ENCODE peak calls at places on chromosomes 3 and 15, in seven cellular contexts. One of them, this sample, is unnamed.
A peak's percentile ranks its signal among the peaks of the same experiment; 100 is the strongest.

GRCh38 chr15:77266708-77267387 is 153.1 kb downstream of the PEAK1 start:
- DNase-seq in osteoblast: no peak
- DNase-seq in stomach: no peak
- DNase-seq in cardiac muscle cell: no peak
- DNase-seq in testis: no peak
- DNase-seq in H1: no peak
- DNase-seq in brain microvascular endothelial cell: peak; percentile 98
- DNase-seq in this sample: no peak

GRCh38 chr3:72665701-72666443 is 182.4 kb downstream of the SHQ1 start:
- DNase-seq in osteoblast: no peak
- DNase-seq in stomach: peak; percentile 46
- DNase-seq in cardiac muscle cell: peak; percentile 52
- DNase-seq in testis: peak; percentile 51
- DNase-seq in H1: peak; percentile 87
- DNase-seq in brain microvascular endothelial cell: peak; percentile 41
- DNase-seq in this sample: no peak

GRCh38 chr15:32838338-32838737 is 120.5 kb downstream of the GREM1 start:
- DNase-seq in osteoblast: peak; percentile 41
- DNase-seq in stomach: no peak
- DNase-seq in cardiac muscle cell: no peak
- DNase-seq in testis: no peak
- DNase-seq in H1: no peak
- DNase-seq in brain microvascular endothelial cell: no peak
- DNase-seq in this sample: no peak

GRCh38 chr3:66317750-66318366 is 97.1 kb downstream of the SLC25A26 start:
- DNase-seq in osteoblast: peak; percentile 9
- DNase-seq in stomach: no peak
- DNase-seq in cardiac muscle cell: no peak
- DNase-seq in testis: no peak
- DNase-seq in H1: no peak
- DNase-seq in brain microvascular endothelial cell: no peak
- DNase-seq in this sample: no peak

GRCh38 chr15:36908991-36909390 is 191.4 kb downstream of the MEIS2 start:
- DNase-seq in osteoblast: no peak
- DNase-seq in stomach: no peak
- DNase-seq in cardiac muscle cell: no peak
- DNase-seq in testis: no peak
- DNase-seq in H1: no peak
- DNase-seq in brain microvascular endothelial cell: no peak
- DNase-seq in this sample: no peak

GRCh38 chr3:76490064-76490463 is 549.8 kb upstream of the ROBO2 start:
- DNase-seq in osteoblast: no peak
- DNase-seq in stomach: no peak
- DNase-seq in cardiac muscle cell: no peak
- DNase-seq in testis: no peak
- DNase-seq in H1: no peak
- DNase-seq in brain microvascular endothelial cell: no peak
- DNase-seq in this sample: no peak

GRCh38 chr15:68818088-68818670 is 2.5 kb downstream of the ANP32A start:
- DNase-seq in osteoblast: peak; percentile 96
- DNase-seq in stomach: peak; percentile 65
- DNase-seq in cardiac muscle cell: peak; percentile 75
- DNase-seq in testis: peak; percentile 77
- DNase-seq in H1: peak; percentile 79
- DNase-seq in brain microvascular endothelial cell: peak; percentile 42
- DNase-seq in this sample: peak; percentile 67

GRCh38 chr3:27681249-27681748 is 40.8 kb downstream of the EOMES start:
- DNase-seq in osteoblast: peak; percentile 72
- DNase-seq in stomach: no peak
- DNase-seq in cardiac muscle cell: peak; percentile 54
- DNase-seq in testis: no peak
- DNase-seq in H1: no peak
- DNase-seq in brain microvascular endothelial cell: peak; percentile 68
- DNase-seq in this sample: no peak

GRCh38 chr3:171776411-171776810 is 33.9 kb downstream of the PLD1 start:
- DNase-seq in osteoblast: no peak
- DNase-seq in stomach: no peak
- DNase-seq in cardiac muscle cell: no peak
- DNase-seq in testis: peak; percentile 58
- DNase-seq in H1: no peak
- DNase-seq in brain microvascular endothelial cell: no peak
- DNase-seq in this sample: no peak

GRCh38 chr3:124360140-124360539 is 368.2 kb upstream of the ROPN1 start:
- DNase-seq in osteoblast: no peak
- DNase-seq in stomach: no peak
- DNase-seq in cardiac muscle cell: no peak
- DNase-seq in testis: no peak
- DNase-seq in H1: no peak
- DNase-seq in brain microvascular endothelial cell: no peak
- DNase-seq in this sample: no peak

GRCh38 chr3:4752201-4753072 is 226.8 kb upstream of the BHLHE40 start:
- DNase-seq in osteoblast: no peak
- DNase-seq in stomach: no peak
- DNase-seq in cardiac muscle cell: peak; percentile 18
- DNase-seq in testis: peak; percentile 36
- DNase-seq in H1: no peak
- DNase-seq in brain microvascular endothelial cell: no peak
- DNase-seq in this sample: no peak

GRCh38 chr3:79019137-79019923 is 748.5 kb downstream of the ROBO1 start:
- DNase-seq in osteoblast: peak; percentile 87
- DNase-seq in stomach: peak; percentile 77
- DNase-seq in cardiac muscle cell: peak; percentile 92
- DNase-seq in testis: peak; percentile 95
- DNase-seq in H1: peak; percentile 83
- DNase-seq in brain microvascular endothelial cell: peak; percentile 90
- DNase-seq in this sample: peak; percentile 84

GRCh38 chr15:100301905-100302431 is 39.8 kb downstream of the ADAMTS17 start:
- DNase-seq in osteoblast: no peak
- DNase-seq in stomach: no peak
- DNase-seq in cardiac muscle cell: no peak
- DNase-seq in testis: no peak
- DNase-seq in H1: no peak
- DNase-seq in brain microvascular endothelial cell: no peak
- DNase-seq in this sample: no peak

GRCh38 chr3:184583345-184584000 is 21.9 kb downstream of the EPHB3 start:
- DNase-seq in osteoblast: peak; percentile 94
- DNase-seq in stomach: no peak
- DNase-seq in cardiac muscle cell: peak; percentile 94
- DNase-seq in testis: no peak
- DNase-seq in H1: no peak
- DNase-seq in brain microvascular endothelial cell: no peak
- DNase-seq in this sample: peak; percentile 49

GRCh38 chr3:67832807-67833206 is 178.4 kb upstream of the SUCLG2 start:
- DNase-seq in osteoblast: no peak
- DNase-seq in stomach: no peak
- DNase-seq in cardiac muscle cell: no peak
- DNase-seq in testis: no peak
- DNase-seq in H1: no peak
- DNase-seq in brain microvascular endothelial cell: no peak
- DNase-seq in this sample: no peak

GRCh38 chr15:90479656-90480055 is 50.1 kb upstream of the CRTC3 start:
- DNase-seq in osteoblast: no peak
- DNase-seq in stomach: peak; percentile 34
- DNase-seq in cardiac muscle cell: no peak
- DNase-seq in testis: no peak
- DNase-seq in H1: no peak
- DNase-seq in brain microvascular endothelial cell: peak; percentile 27
- DNase-seq in this sample: no peak

GRCh38 chr15:49589030-49589429 is 31.6 kb downstream of the FAM227B start:
- DNase-seq in osteoblast: no peak
- DNase-seq in stomach: no peak
- DNase-seq in cardiac muscle cell: no peak
- DNase-seq in testis: no peak
- DNase-seq in H1: no peak
- DNase-seq in brain microvascular endothelial cell: no peak
- DNase-seq in this sample: no peak

GRCh38 chr3:77943598-77943997 is 903.7 kb downstream of the ROBO2 start:
- DNase-seq in osteoblast: no peak
- DNase-seq in stomach: no peak
- DNase-seq in cardiac muscle cell: no peak
- DNase-seq in testis: no peak
- DNase-seq in H1: no peak
- DNase-seq in brain microvascular endothelial cell: no peak
- DNase-seq in this sample: no peak

DNA sequence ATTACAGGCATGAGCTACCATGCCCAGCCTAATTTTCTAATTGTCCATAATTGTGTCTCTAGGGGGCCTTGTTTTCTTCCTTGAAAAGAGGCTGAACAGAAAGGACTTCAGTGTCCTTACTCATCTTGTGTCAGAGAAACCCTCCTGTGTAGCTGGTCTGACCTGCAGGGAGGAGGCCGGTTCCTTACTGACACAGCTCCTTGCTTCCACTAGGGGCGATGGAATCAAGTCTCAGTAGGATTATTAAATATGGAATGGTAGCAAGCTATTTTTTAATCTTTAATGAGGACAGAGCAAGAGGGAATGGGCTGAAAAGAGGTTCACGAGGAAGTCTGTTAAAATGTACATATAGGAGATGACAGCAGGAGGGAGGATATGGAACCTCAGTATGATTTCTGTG is 8.6 kb downstream of the LPCAT4 start:
- DNase-seq in osteoblast: no peak
- DNase-seq in stomach: no peak
- DNase-seq in cardiac muscle cell: no peak
- DNase-seq in testis: no peak
- DNase-seq in H1: no peak
- DNase-seq in brain microvascular endothelial cell: no peak
- DNase-seq in this sample: no peak
- TF ChIP-seq CTCF in osteoblast: peak; percentile 29
- TF ChIP-seq CTCF in stomach: no peak
- TF ChIP-seq CTCF in cardiac muscle cell: peak; percentile 15
- TF ChIP-seq CTCF in testis: no peak
- TF ChIP-seq CTCF in H1: peak; percentile 27
- TF ChIP-seq CTCF in brain microvascular endothelial cell: peak; percentile 59
- TF ChIP-seq CTCF in this sample: no peak

DNA sequence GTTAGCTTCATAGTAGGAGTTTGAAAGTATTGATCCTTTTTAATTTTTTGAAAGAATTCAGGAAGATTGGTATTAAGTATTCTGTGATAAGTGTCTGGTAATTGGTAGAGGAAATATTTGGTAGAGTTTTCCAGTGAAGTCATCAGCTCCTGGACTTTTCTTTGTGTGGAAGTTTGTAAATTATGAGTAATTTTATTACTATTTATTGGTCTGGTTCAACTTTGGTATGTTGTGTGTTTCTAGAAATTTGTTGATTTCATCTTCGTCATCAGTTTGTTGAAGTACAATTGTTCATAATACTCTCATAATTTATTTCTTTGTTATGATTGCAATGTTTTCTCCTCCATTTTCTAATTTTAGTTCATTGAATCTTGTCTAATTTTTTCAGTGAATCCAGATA is 832.0 kb downstream of the OTOL1 start:
- DNase-seq in osteoblast: no peak
- DNase-seq in stomach: no peak
- DNase-seq in cardiac muscle cell: no peak
- DNase-seq in testis: no peak
- DNase-seq in H1: no peak
- DNase-seq in brain microvascular endothelial cell: no peak
- DNase-seq in this sample: no peak
- H3K27ac ChIP-seq in osteoblast: no peak overlapping the region
- H3K27ac ChIP-seq in stomach: no peak overlapping the region
- H3K27ac ChIP-seq in cardiac muscle cell: no peak overlapping the region
- H3K27ac ChIP-seq in testis: no peak overlapping the region
- H3K27ac ChIP-seq in H1: no peak overlapping the region
- H3K27ac ChIP-seq in brain microvascular endothelial cell: no peak overlapping the region
- H3K27ac ChIP-seq in this sample: no peak overlapping the region

DNA sequence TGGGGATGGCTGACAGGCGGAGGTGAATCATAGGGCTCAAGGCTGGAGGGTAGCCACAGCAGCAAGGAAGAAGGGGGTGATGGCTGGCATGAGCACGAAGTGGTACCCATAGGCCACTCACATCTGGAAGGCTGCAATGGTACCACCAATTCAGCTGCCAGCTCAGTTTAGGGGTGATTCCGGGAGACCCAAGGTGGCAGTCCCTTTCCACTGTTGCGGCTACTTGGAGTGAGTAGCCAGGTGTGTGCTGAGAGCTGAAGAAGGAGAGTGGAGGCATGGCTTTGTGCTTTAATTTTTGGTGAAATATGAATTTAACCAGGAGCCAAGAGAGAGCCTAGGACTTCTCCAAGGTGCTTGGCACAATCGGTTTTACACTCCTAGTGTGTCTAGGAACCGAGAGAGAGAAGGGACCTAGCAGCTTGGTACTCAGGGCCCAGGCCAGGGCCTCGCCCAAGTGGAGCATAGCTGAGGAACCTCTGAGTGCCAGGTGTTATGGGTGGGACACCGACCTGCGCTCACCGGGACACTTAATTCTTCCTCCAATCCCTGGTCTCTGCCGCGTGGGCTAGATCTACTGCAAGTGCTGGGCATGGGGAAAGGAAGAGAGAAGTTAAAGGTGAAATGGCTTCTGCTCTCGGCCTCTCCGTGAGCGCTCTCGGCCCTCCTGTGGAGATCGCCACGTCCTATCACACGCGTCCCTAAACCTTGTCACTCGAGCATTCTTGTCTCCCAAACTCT is 32.2 kb upstream of the POLG start:
- DNase-seq in osteoblast: peak; percentile 55
- DNase-seq in stomach: no peak
- DNase-seq in cardiac muscle cell: no peak
- DNase-seq in testis: no peak
- DNase-seq in H1: no peak
- DNase-seq in brain microvascular endothelial cell: no peak
- DNase-seq in this sample: no peak
- H3K4me3 ChIP-seq in osteoblast: no peak overlapping the region
- H3K4me3 ChIP-seq in stomach: peak overlapping the region; percentile 32
- H3K4me3 ChIP-seq in cardiac muscle cell: no peak overlapping the region
- H3K4me3 ChIP-seq in testis: no peak overlapping the region
- H3K4me3 ChIP-seq in H1: no peak overlapping the region
- H3K4me3 ChIP-seq in brain microvascular endothelial cell: no peak overlapping the region
- H3K4me3 ChIP-seq in this sample: no peak overlapping the region

DNA sequence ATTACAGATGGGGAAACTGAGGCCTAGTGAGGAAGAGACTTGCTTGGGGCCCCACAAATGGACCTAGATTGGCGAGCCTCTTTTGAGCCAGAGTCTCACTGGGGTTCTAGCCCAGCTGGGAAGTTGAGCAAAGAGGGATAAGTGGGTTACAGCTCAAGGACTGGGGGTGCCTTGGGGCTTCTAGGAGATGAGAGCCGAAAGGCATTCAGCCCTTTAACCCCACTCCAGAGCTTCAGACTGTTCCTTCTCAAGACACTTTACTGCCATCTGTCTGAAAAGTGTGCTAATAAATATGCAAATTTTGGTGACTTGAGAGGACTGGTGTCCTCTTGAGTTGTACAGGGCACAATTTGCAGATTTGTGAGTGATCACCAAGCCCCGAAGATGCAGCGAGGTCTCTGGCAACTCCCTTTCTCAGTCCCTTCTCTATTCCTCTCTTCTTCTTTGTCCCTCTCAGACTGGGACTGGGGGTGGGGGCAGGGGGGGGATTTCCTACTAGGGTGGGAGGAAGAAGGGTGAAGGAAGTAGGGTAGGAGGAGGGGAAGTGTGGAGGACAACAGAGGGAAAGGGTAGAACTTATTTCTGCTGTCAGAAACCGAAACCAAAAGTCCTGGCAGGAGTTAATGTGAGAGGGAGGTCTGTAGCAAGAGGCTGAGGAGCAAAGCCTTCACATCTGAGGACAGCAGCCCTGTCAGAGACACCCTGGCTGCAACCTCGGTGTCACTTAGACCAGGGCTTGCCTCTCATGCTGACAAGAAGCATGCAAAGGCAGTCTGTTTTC is 16.2 kb upstream of the ANKDD1A start:
- DNase-seq in osteoblast: no peak
- DNase-seq in stomach: peak; percentile 31
- DNase-seq in cardiac muscle cell: no peak
- DNase-seq in testis: no peak
- DNase-seq in H1: no peak
- DNase-seq in brain microvascular endothelial cell: peak; percentile 28
- DNase-seq in this sample: no peak
- TF ChIP-seq CTCF in osteoblast: no peak
- TF ChIP-seq CTCF in stomach: no peak
- TF ChIP-seq CTCF in cardiac muscle cell: no peak
- TF ChIP-seq CTCF in testis: no peak
- TF ChIP-seq CTCF in H1: no peak
- TF ChIP-seq CTCF in brain microvascular endothelial cell: no peak
- TF ChIP-seq CTCF in this sample: no peak

This sample was measured in ovary.